ENCODE peak calls at places on chromosome 4, in five cellular contexts. Q, Y, O, D and M are unnamed samples.

GRCh38 chr4:174763454-174764104 is 65.5 kb downstream of the GLRA3 start:
- DNase-seq in Q (no peak), Y (no peak), O (no peak), D (no peak), M (no peak)

GRCh38 chr4:76301068-76301774 is 5.3 kb upstream of the STBD1 start:
- DNase-seq in Q (no peak), Y (no peak), O (no peak), D (no peak), M (peak; percentile 63)

GRCh38 chr4:101367201-101367600 is 19.9 kb upstream of the PPP3CA start:
- DNase-seq in Q (no peak), Y (no peak), O (no peak), D (no peak), M (peak; percentile 54)

GRCh38 chr4:75705198-75705712 is 19.1 kb upstream of the USO1 start:
- DNase-seq in Q (no peak), Y (no peak), O (no peak), D (no peak), M (peak; percentile 6)

GRCh38 chr4:870951-871350 is 45.0 kb upstream of the CPLX1 start:
- DNase-seq in Q (no peak), Y (no peak), O (peak; percentile 73), D (no peak), M (no peak)

GRCh38 chr4:133474511-133474910 is 325.4 kb downstream of the PCDH10 start:
- DNase-seq in Q (no peak), Y (no peak), O (no peak), D (no peak), M (no peak)

GRCh38 chr4:149999485-150000074 is 78.7 kb upstream of the DCLK2 start:
- DNase-seq in Q (no peak), Y (no peak), O (no peak), D (no peak), M (peak; percentile 21)

GRCh38 chr4:168336837-168337549 is 18.4 kb upstream of the DDX60 start:
- DNase-seq in Q (no peak), Y (no peak), O (no peak), D (no peak), M (no peak)

GRCh38 chr4:22501715-22502095 is 14.2 kb downstream of the ADGRA3 start:
- DNase-seq in Q (no peak), Y (no peak), O (no peak), D (no peak), M (no peak)

GRCh38 chr4:176778491-176778890 is 14.2 kb downstream of the VEGFC start:
- DNase-seq in Q (no peak), Y (no peak), O (no peak), D (no peak), M (peak; percentile 71)

GRCh38 chr4:153988446-153988845 is 199.6 kb upstream of the SFRP2 start:
- DNase-seq in Q (no peak), Y (no peak), O (no peak), D (no peak), M (no peak)

GRCh38 chr4:81021526-81021944 is 9.0 kb upstream of the BMP3 start:
- DNase-seq in Q (no peak), Y (no peak), O (no peak), D (no peak), M (no peak)

GRCh38 chr4:11529625-11530201 is 101.0 kb upstream of the HS3ST1 start:
- DNase-seq in Q (no peak), Y (no peak), O (no peak), D (no peak), M (no peak)

GRCh38 chr4:88705805-88706518 is 8.3 kb upstream of the NAP1L5 start:
- DNase-seq in Q (no peak), Y (no peak), O (no peak), D (no peak), M (no peak)

GRCh38 chr4:36269116-36269515 is 12.3 kb upstream of the DTHD1 start:
- DNase-seq in Q (no peak), Y (peak; percentile 60), O (no peak), D (no peak), M (no peak)

GRCh38 chr4:139763668-139764067 is 98.0 kb downstream of the MGST2 start:
- DNase-seq in Q (no peak), Y (no peak), O (no peak), D (no peak), M (no peak)

DNA sequence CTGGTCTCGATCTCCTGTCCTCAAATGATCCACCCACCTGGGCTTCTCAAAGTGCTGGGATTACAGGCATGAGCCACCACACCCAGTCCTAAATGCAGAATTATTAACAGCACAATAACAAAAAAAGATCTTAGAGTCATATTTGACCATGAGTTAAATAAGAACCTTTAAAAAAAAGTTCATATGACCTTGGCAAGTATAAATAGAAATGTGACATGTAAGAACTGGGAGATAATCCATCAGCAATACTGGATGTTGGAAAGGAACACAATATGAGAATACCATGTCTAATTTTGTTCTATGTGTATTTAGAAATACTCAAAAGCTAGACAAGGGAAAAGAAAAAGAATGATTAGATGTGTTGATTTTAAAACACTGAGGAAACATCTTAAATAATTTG is 231.6 kb downstream of the RAPGEF2 start:
- DNase-seq in Q (no peak), Y (no peak), O (no peak), D (no peak), M (no peak)
- H3K27ac ChIP-seq in Q (no peak overlapping the region), Y (no peak overlapping the region), O (no peak overlapping the region), D (peak overlapping the region; percentile 64), M (no peak overlapping the region)

GRCh38 chr4:108160741-108161352 is 7.9 kb downstream of the LEF1 start:
- DNase-seq in Q (no peak), Y (peak; percentile 63), O (no peak), D (no peak), M (no peak)
- H3K27ac ChIP-seq in Q (no peak overlapping the region), Y (no peak overlapping the region), O (no peak overlapping the region), D (no peak overlapping the region), M (no peak overlapping the region)

DNA sequence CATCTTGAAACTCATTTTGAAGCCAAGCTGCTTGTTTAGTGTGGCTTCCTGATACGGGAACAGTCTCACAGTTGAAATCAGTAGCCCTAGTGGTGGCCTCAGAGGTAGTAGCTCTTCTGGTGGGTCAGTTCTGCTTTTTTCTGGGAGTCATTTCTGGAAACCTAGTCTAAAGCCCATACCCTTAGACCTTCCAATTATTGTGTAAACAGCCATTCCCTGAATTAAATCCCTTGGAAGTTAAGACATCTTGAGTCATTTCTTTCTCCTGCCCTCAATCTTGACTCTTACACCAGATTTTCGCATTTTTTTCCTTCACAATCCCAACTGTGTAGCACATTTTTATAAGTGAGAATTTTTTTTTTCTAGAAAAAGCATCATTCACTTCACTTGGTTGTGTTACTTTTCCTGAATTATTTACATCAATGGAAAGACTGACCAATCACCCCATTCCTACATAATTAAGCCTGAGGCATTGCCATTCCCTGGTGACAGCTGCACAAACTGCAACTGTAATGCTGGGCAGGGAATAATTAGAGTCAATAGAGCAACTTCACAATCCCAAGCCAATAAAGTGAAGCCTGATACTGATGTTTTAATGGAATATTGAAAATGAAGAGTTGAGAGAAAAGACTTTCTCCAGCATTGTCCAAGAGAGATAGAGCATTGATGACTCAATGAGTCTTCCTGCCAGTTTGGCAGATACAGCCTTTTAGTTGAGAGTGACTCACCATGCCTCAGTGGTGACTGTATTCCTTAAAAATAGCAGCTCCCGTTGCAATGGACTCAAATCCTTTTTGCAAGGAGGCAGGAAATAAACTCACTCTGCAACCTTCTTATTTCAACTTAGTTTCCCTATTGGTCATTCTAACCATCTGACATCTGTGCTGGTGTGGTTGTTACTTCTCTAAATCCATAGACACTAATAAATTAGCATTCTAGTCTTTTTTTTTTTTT is 13.0 kb upstream of the SEPSECS start:
- DNase-seq in Q (no peak), Y (no peak), O (no peak), D (peak; percentile 56), M (peak; percentile 78)
- H3K27ac ChIP-seq in Q (peak overlapping the region; percentile 33), Y (no peak overlapping the region), O (no peak overlapping the region), D (peak overlapping the region; percentile 71), M (peak overlapping the region; percentile 89)

DNA sequence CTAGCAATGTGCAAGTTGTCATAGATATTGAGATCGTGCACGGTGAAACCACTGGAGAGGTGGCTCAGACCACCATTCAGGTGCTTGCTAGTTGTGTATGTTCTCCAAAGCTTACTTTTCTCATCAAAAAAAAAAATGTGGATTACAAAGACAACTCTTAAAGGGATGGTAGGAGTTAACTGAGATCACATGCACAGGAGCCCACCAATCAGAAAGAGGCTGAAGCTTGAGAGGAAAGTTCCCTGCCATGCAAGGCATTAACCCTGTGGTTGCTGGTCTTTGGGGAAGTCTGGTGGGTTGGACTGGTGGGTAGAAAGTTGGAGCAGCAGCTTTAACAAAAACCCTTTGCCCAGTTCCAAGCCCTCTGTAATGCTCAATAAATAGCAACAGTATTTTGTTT is 72.4 kb upstream of the C1QTNF7 start:
- DNase-seq in Q (no peak), Y (no peak), O (no peak), D (no peak), M (no peak)
- H3K27ac ChIP-seq in Q (no peak overlapping the region), Y (no peak overlapping the region), O (no peak overlapping the region), D (no peak overlapping the region), M (no peak overlapping the region)

GRCh38 chr4:119189638-119190037 is 22.9 kb upstream of the USP53 start:
- DNase-seq in Q (no peak), Y (no peak), O (no peak), D (no peak), M (no peak)

GRCh38 chr4:119179011-119179410 is 33.5 kb upstream of the USP53 start:
- DNase-seq in Q (no peak), Y (no peak), O (no peak), D (no peak), M (no peak)

DNA sequence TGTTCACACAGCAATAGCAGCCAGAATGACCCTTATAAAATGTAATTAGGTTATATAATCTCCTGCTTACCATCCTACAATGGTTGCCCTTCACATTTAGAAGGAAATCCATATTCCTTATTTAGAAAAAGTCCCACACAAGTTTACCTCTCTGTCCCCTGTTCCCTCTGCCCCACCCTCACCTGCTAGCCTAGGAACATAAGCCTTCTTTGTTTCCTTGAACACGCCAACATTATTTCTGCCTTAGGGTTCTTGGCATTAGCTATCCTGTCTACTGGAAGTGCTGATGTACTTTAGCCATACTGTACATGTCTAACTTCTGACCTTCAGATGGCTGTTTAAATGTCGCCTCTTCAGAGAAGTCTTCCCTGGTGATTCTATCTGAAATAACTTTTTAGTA is 28.4 kb upstream of the USP53 start:
- DNase-seq in Q (no peak), Y (no peak), O (no peak), D (no peak), M (no peak)
- H3K27ac ChIP-seq in Q (no peak overlapping the region), Y (no peak overlapping the region), O (no peak overlapping the region), D (no peak overlapping the region), M (no peak overlapping the region)

GRCh38 chr4:53695540-53696463 is 104.5 kb upstream of the LNX1 start:
- DNase-seq in Q (no peak), Y (no peak), O (no peak), D (no peak), M (no peak)
- H3K27ac ChIP-seq in Q (no peak overlapping the region), Y (no peak overlapping the region), O (no peak overlapping the region), D (no peak overlapping the region), M (no peak overlapping the region)

GRCh38 chr4:79232555-79232954 is 93.3 kb downstream of the NAA11 start:
- DNase-seq in Q (no peak), Y (no peak), O (no peak), D (no peak), M (peak; percentile 28)

GRCh38 chr4:79237836-79238235 is 88.0 kb downstream of the NAA11 start:
- DNase-seq in Q (no peak), Y (no peak), O (no peak), D (no peak), M (no peak)

GRCh38 chr4:79233820-79234219 is 92.0 kb downstream of the NAA11 start:
- DNase-seq in Q (no peak), Y (no peak), O (no peak), D (no peak), M (no peak)

DNA sequence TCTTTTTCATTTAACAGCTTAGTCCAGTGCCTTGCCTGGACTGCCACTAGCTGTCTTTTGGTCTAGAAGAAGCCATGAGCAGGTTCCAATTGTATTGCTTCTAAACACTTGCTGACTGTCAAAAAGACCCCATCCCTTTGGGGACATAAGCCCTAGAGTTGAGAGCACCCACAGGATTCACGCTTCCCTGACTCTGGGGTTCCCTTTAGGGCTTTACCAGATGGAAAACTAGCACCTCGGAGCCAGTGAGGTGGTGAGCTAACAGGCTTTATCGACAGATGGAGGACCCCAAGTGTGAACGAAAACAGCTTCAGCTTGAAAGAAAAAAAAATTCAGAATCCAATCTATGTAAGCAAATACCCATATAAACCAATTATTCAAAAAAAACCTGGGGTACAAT is 90.8 kb downstream of the NAA11 start:
- DNase-seq in Q (no peak), Y (no peak), O (no peak), D (no peak), M (no peak)
- H3K27ac ChIP-seq in Q (no peak overlapping the region), Y (no peak overlapping the region), O (no peak overlapping the region), D (no peak overlapping the region), M (no peak overlapping the region)